ENCODE peak calls at places on chromosomes 2 and 18, in ten cellular contexts. Y is tibial nerve, P is sigmoid colon, L is transverse colon, Q is upper lobe of left lung, V is K562, A is stomach, R is H1, W is A549, J is HepG2. D is an unnamed sample.

GRCh38 chr2:127080226-127080940 is 26.6 kb downstream of the BIN1 start:
- DNase-seq in Y (no peak), Q (peak; percentile 51), L (peak; percentile 67), A (peak; percentile 48), R (no peak), J (peak; percentile 38), V (peak; percentile 66), P (no peak), W (no peak), D (no peak)

GRCh38 chr2:45008296-45009129 is 739 bp downstream of the SIX2 start:
- DNase-seq in Q (peak; percentile 90), Y (no peak), W (no peak), L (no peak), J (no peak), P (no peak), V (no peak), A (peak; percentile 36), R (no peak), D (no peak)

GRCh38 chr2:113080134-113080533 is 12.4 kb downstream of the IL1F10 start:
- DNase-seq in Q (no peak), W (peak; percentile 31), A (peak; percentile 62), L (peak; percentile 11), R (peak; percentile 23), Y (no peak), V (peak; percentile 64), P (no peak), J (peak; percentile 40), D (no peak)

GRCh38 chr2:239943991-239944441 is 81.1 kb downstream of the NDUFA10 start:
- DNase-seq in W (no peak), P (peak; percentile 54), Y (no peak), V (no peak), Q (peak; percentile 69), L (no peak), R (no peak), A (no peak), J (no peak), D (no peak)

GRCh38 chr18:58284699-58285490 is 240.9 kb downstream of the NEDD4L start:
- DNase-seq in W (no peak), J (no peak), V (no peak), A (no peak), P (no peak), Q (no peak), Y (no peak), L (no peak), R (no peak), D (no peak)

GRCh38 chr2:240948086-240948485 is 42.0 kb downstream of the CROCC2 start:
- DNase-seq in Q (no peak), V (no peak), W (no peak), R (no peak), A (peak; percentile 11), P (peak; percentile 34), J (no peak), Y (no peak), L (peak; percentile 3), D (no peak)

GRCh38 chr2:171541202-171541884 is 19.1 kb downstream of the CYBRD1 start:
- DNase-seq in R (no peak), P (no peak), J (no peak), A (no peak), L (no peak), W (no peak), Q (no peak), V (peak; percentile 63), Y (no peak), D (no peak)

GRCh38 chr2:96962567-96963203 is 23.7 kb downstream of the FAM178B start:
- DNase-seq in P (no peak), L (peak; percentile 32), Q (no peak), W (no peak), A (no peak), Y (no peak), R (no peak), J (no peak), V (no peak), D (no peak)

GRCh38 chr2:95379616-95379925 is 22.9 kb upstream of the FAHD2A start:
- DNase-seq in Y (no peak), J (no peak), R (no peak), P (no peak), V (peak; percentile 49), Q (no peak), W (peak; percentile 19), L (no peak), A (no peak), D (peak; percentile 18)

GRCh38 chr18:67318651-67319050 is 197.9 kb downstream of the DSEL start:
- DNase-seq in P (no peak), Q (no peak), J (no peak), A (no peak), R (no peak), L (no peak), W (no peak), V (no peak), Y (no peak), D (no peak)

GRCh38 chr18:3914116-3914515 is 464.1 kb downstream of the TGIF1 start:
- DNase-seq in W (no peak), L (no peak), R (no peak), P (no peak), J (no peak), Q (no peak), Y (no peak), V (no peak), A (no peak), D (no peak)

GRCh38 chr2:150570712-150571111 is 83.2 kb upstream of the RND3 start:
- DNase-seq in Y (no peak), V (no peak), P (no peak), J (no peak), L (no peak), W (peak; percentile 30), Q (no peak), A (no peak), R (no peak), D (no peak)

GRCh38 chr2:150566289-150566688 is 78.8 kb upstream of the RND3 start:
- DNase-seq in P (no peak), A (no peak), L (no peak), R (no peak), Y (no peak), W (no peak), Q (no peak), J (no peak), V (no peak), D (no peak)

GRCh38 chr2:150571121-150571520 is 83.7 kb upstream of the RND3 start:
- DNase-seq in L (no peak), Q (no peak), R (no peak), P (no peak), V (no peak), J (no peak), W (no peak), Y (no peak), A (no peak), D (no peak)

GRCh38 chr2:150569761-150570160 is 82.3 kb upstream of the RND3 start:
- DNase-seq in W (no peak), V (no peak), P (no peak), R (no peak), A (no peak), J (no peak), L (no peak), Y (no peak), Q (no peak), D (no peak)

GRCh38 chr2:150567771-150568278 is 80.4 kb upstream of the RND3 start:
- DNase-seq in A (no peak), P (no peak), J (no peak), L (no peak), W (no peak), Y (no peak), R (no peak), Q (no peak), V (no peak), D (no peak)
- H3K4me3 ChIP-seq in A (no peak overlapping the region), P (no peak overlapping the region), J (no peak overlapping the region), L (no peak overlapping the region), W (no peak overlapping the region), Y (no peak overlapping the region), R (no peak overlapping the region), Q (no peak overlapping the region), V (no peak overlapping the region), D (no peak overlapping the region)

DNA sequence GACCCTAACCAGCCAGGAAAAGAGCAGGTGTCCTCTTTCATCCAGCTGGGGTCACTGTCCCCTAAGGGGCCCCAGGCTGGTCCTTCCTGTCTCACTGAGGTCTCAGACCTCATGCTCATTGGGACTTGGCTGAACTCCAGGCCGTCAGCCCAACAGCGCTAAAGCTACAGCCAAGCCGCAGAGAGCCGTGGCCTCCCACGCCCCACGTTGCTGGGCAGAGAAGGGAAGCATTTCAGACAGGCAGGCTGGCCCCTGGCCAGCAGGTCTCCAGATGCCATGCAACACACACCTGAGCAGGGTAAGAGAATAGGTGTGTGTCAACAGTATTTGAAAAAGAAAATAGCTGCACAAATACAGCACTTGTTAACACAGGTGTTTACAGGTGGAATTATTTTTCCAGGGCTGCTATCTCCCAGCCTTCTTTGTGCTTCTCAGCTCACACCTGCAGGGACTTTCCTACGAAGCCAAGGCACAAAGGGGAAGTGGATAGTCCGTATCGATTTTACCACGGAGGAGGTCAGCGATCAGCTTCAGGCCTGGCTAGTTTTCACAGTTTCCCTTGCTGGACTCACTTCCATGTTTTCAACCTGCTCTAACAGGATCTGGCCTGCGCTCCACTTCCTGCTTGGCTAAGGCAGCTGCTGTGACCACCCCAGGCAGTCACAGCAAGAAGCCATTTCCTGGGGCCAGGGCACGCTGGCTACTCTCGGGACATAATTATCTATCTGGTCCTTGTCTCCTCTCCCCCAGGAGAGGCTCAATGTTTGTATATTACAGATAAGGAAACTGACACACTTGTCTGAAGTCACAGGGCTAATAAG is 156.1 kb upstream of the ID2 start:
- DNase-seq in A (peak; percentile 93), R (peak; percentile 10), L (peak; percentile 90), V (peak; percentile 95), Y (peak; percentile 45), J (peak; percentile 92), P (peak; percentile 88), W (no peak), Q (peak; percentile 86), D (peak; percentile 58)
- TF ChIP-seq EP300 in A (no peak), R (no peak), L (no peak), V (peak; percentile 91), Y (peak; percentile 15), J (no peak), P (no peak), W (no peak), Q (no peak), D (no peak)

GRCh38 chr2:27362678-27363420 is 6.3 kb upstream of the GTF3C2 start:
- DNase-seq in Q (no peak), J (no peak), V (no peak), A (no peak), P (no peak), L (no peak), R (no peak), W (no peak), Y (no peak), D (no peak)
- TF ChIP-seq POLR2A in Q (no peak), J (peak; percentile 16), V (peak; percentile 60), A (no peak), P (no peak), L (no peak), R (no peak), W (no peak), Y (no peak), D (no peak)

GRCh38 chr2:212659441-212659840 is 120.8 kb upstream of the ERBB4 start:
- DNase-seq in Q (no peak), W (no peak), V (no peak), R (no peak), L (no peak), J (no peak), Y (no peak), P (no peak), A (no peak), D (no peak)
- H3K4me3 ChIP-seq in Q (no peak overlapping the region), W (no peak overlapping the region), V (no peak overlapping the region), R (no peak overlapping the region), L (no peak overlapping the region), J (no peak overlapping the region), Y (no peak overlapping the region), P (no peak overlapping the region), A (no peak overlapping the region), D (no peak overlapping the region)

GRCh38 chr2:7061921-7062320 is 144.7 kb downstream of the RNF144A start:
- DNase-seq in L (no peak), J (no peak), R (no peak), P (no peak), Q (no peak), V (no peak), W (no peak), Y (no peak), A (no peak), D (no peak)
- TF ChIP-seq EP300 in L (no peak), J (no peak), R (no peak), P (no peak), Q (no peak), V (no peak), W (no peak), Y (no peak), A (no peak), D (no peak)

D was measured in ovary.